ENCODE peak calls at places on chromosome 13, in four cellular contexts. One of them, this sample, is unnamed.

GRCh38 chr13:31885994-31886393 is 145.6 kb upstream of the FRY start:
- DNase-seq in K562: no peak
- DNase-seq in HepG2: no peak
- DNase-seq in WTC11: no peak
- DNase-seq in this sample: no peak

GRCh38 chr13:93472897-93473296 is 246.3 kb downstream of the GPC6 start:
- DNase-seq in K562: no peak
- DNase-seq in HepG2: no peak
- DNase-seq in WTC11: no peak
- DNase-seq in this sample: no peak

GRCh38 chr13:37627428-37627827 is 28.9 kb upstream of the POSTN start:
- DNase-seq in WTC11: no peak
- DNase-seq in K562: no peak
- DNase-seq in HepG2: no peak
- DNase-seq in this sample: no peak

GRCh38 chr13:28467886-28468519 is 26.9 kb downstream of the FLT1 start:
- DNase-seq in HepG2: no peak
- DNase-seq in K562: no peak
- DNase-seq in WTC11: no peak
- DNase-seq in this sample: no peak

GRCh38 chr13:94298346-94298745 is 181.1 kb downstream of the DCT start:
- DNase-seq in WTC11: no peak
- DNase-seq in K562: no peak
- DNase-seq in HepG2: no peak
- DNase-seq in this sample: no peak

GRCh38 chr13:41502676-41503075 is 45.3 kb downstream of the RGCC start:
- DNase-seq in K562: no peak
- DNase-seq in WTC11: no peak
- DNase-seq in HepG2: no peak
- DNase-seq in this sample: no peak

GRCh38 chr13:86409466-86410241 is 610.4 kb upstream of the SLITRK6 start:
- DNase-seq in K562: no peak
- DNase-seq in HepG2: no peak
- DNase-seq in WTC11: no peak
- DNase-seq in this sample: no peak

GRCh38 chr13:91277013-91277676 is 70.3 kb upstream of the MIR17HG start:
- DNase-seq in WTC11: no peak
- DNase-seq in HepG2: no peak
- DNase-seq in K562: no peak
- DNase-seq in this sample: no peak

GRCh38 chr13:86051134-86052103 is 252.2 kb upstream of the SLITRK6 start:
- DNase-seq in WTC11: no peak
- DNase-seq in K562: no peak
- DNase-seq in HepG2: no peak
- DNase-seq in this sample: no peak

GRCh38 chr13:106096661-106097092 is 438.8 kb downstream of the EFNB2 start:
- DNase-seq in WTC11: no peak
- DNase-seq in HepG2: no peak
- DNase-seq in K562: no peak
- DNase-seq in this sample: no peak

GRCh38 chr13:89923731-89924130 is 1423.8 kb upstream of the MIR17HG start:
- DNase-seq in HepG2: no peak
- DNase-seq in K562: no peak
- DNase-seq in WTC11: no peak
- DNase-seq in this sample: no peak

DNA sequence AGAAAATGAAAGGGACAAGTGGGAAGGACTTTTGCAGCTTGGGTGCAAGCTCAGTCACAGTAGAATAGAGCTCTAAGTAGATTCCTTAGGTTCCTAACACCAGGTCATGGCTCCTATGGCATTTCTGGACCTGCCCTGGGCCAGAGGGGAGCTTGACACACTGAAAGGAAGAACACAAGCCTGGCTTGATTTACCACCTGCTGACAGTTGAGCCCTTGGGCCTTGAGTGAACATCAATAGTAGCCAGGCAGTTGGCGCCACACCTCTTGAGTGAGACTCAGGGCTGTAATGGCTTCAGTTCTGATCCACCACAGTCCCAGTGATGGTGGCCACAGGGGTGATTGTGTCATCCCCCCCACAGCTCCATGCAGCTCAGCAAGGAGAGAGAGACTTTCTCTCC is 221.9 kb upstream of the PCDH17 start:
- DNase-seq in HepG2: no peak
- DNase-seq in WTC11: no peak
- DNase-seq in K562: no peak
- DNase-seq in this sample: no peak
- TF ChIP-seq ELF4 in HepG2: no peak
- TF ChIP-seq ELF4 in WTC11: no peak
- TF ChIP-seq ELF4 in K562: no peak
- TF ChIP-seq ELF4 in this sample: no peak

GRCh38 chr13:19864339-19865309 is 1.2 kb upstream of the ZMYM5 start:
- DNase-seq in HepG2: no peak
- DNase-seq in WTC11: peak
- DNase-seq in K562: peak
- DNase-seq in this sample: peak
- TF ChIP-seq ELF4 in HepG2: no peak
- TF ChIP-seq ELF4 in WTC11: no peak
- TF ChIP-seq ELF4 in K562: no peak
- TF ChIP-seq ELF4 in this sample: no peak

GRCh38 chr13:114142640-114143490 is 10.4 kb upstream of the RASA3 start:
- DNase-seq in HepG2: no peak
- DNase-seq in K562: peak
- DNase-seq in WTC11: peak
- DNase-seq in this sample: no peak
- TF ChIP-seq ELF4 in HepG2: no peak
- TF ChIP-seq ELF4 in K562: no peak
- TF ChIP-seq ELF4 in WTC11: no peak
- TF ChIP-seq ELF4 in this sample: no peak

DNA sequence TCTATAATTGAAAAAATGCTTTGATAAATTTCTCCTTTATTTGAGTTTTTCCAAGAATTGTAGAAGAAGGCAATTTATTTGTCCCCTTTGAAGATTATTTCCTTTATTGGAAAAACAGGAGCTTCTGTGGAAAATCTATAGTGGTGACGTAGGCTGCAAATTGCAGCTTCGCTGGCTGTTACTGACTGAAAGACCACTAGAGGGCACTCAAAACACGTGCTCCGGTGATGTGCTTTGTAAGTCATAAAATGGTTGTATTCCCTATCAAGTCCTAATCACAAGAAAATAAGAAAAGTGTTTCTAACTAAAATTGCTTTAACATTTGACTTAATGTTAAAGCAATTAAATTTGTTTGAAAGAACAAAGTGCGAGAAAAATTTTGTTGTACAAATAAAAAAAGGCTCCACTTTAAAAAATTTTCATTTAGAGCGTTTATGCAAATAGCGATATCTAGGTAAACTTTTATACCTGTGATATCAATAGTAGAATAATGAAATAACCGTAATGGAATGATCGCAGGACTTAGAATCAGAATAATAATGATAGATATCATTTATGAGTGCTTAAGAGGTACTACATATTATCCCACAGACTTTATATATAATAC is 638.2 kb upstream of the SPRY2 start:
- DNase-seq in K562: peak
- DNase-seq in HepG2: peak
- DNase-seq in WTC11: peak
- DNase-seq in this sample: peak
- TF ChIP-seq ELF4 in K562: no peak
- TF ChIP-seq ELF4 in HepG2: no peak
- TF ChIP-seq ELF4 in WTC11: no peak
- TF ChIP-seq ELF4 in this sample: no peak

GRCh38 chr13:47216176-47216822 is 319.4 kb upstream of the HTR2A start:
- DNase-seq in HepG2: no peak
- DNase-seq in K562: no peak
- DNase-seq in WTC11: no peak
- DNase-seq in this sample: no peak

GRCh38 chr13:47211106-47211505 is 314.3 kb upstream of the HTR2A start:
- DNase-seq in WTC11: no peak
- DNase-seq in K562: no peak
- DNase-seq in HepG2: no peak
- DNase-seq in this sample: no peak

GRCh38 chr13:47218611-47219010 is 321.8 kb upstream of the HTR2A start:
- DNase-seq in HepG2: no peak
- DNase-seq in K562: no peak
- DNase-seq in WTC11: no peak
- DNase-seq in this sample: no peak

GRCh38 chr13:47213057-47213456 is 316.2 kb upstream of the HTR2A start:
- DNase-seq in WTC11: no peak
- DNase-seq in HepG2: no peak
- DNase-seq in K562: no peak
- DNase-seq in this sample: no peak

GRCh38 chr13:47215741-47216140 is 318.9 kb upstream of the HTR2A start:
- DNase-seq in WTC11: no peak
- DNase-seq in K562: no peak
- DNase-seq in HepG2: no peak
- DNase-seq in this sample: no peak
- TF ChIP-seq ELF4 in WTC11: no peak
- TF ChIP-seq ELF4 in K562: no peak
- TF ChIP-seq ELF4 in HepG2: no peak
- TF ChIP-seq ELF4 in this sample: no peak

GRCh38 chr13:27183561-27184147 is 12.0 kb upstream of the USP12 start:
- DNase-seq in K562: no peak
- DNase-seq in WTC11: no peak
- DNase-seq in HepG2: no peak
- DNase-seq in this sample: no peak
- TF ChIP-seq ELF4 in K562: no peak
- TF ChIP-seq ELF4 in WTC11: no peak
- TF ChIP-seq ELF4 in HepG2: no peak
- TF ChIP-seq ELF4 in this sample: no peak

DNA sequence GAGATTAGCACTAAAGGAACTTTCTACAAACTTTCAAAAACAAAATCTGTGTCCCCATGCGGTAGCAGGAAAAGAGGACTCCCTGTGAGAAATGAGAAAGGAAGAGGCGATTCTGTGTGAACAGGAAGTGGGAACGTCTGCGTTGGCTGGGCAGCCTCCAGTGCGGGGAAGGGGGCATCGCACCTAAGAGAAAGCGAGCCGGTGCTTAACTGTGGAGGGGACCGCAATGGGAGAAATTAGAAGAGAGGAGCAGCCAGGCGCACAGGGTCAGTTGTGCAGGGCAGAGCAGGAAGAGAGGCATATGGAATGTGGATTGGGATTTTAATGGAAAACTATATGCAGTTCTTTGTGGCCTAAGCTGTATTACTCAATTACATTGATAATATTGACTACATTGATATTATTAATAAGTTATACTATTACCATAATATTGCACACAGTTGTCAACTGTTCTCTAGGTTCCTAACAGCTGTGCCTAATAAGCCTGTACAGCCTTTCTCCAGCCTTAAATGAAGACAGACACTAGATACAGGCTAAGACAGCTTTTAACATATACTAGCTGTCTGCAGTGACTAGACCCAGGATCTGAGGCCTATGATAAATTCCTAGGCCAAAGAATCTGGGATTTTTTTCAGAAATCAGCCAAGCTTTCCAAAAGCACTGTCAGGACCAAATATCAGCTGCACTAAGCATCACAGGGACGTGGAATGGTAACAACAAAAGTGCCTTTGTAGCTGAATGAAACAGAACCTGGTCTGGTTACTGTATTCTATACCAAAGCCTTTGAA is 77.6 kb upstream of the DOCK9 start:
- DNase-seq in K562: no peak
- DNase-seq in HepG2: no peak
- DNase-seq in WTC11: no peak
- DNase-seq in this sample: no peak
- TF ChIP-seq ELF4 in K562: no peak
- TF ChIP-seq ELF4 in HepG2: no peak
- TF ChIP-seq ELF4 in WTC11: no peak
- TF ChIP-seq ELF4 in this sample: no peak

GRCh38 chr13:98470920-98471319 is 106.0 kb downstream of the STK24 start:
- DNase-seq in WTC11: no peak
- DNase-seq in K562: no peak
- DNase-seq in HepG2: no peak
- DNase-seq in this sample: no peak
- TF ChIP-seq ELF4 in WTC11: no peak
- TF ChIP-seq ELF4 in K562: no peak
- TF ChIP-seq ELF4 in HepG2: no peak
- TF ChIP-seq ELF4 in this sample: no peak